ENCODE peak calls at places on chromosomes 3 and 15, in six cellular contexts. L, W, F, M, V and R are unnamed samples.
A peak's percentile ranks its signal among the peaks of the same experiment; 100 is the strongest.

GRCh38 chr15:63048115-63048985 is 5.8 kb downstream of the TPM1 start:
- DNase-seq in L (peak; percentile 97), W (peak; percentile 92), F (peak; percentile 97), M (peak; percentile 93), V (peak; percentile 93), R (peak; percentile 98)

GRCh38 chr3:177835008-177835407 is 637.7 kb upstream of the TBL1XR1 start:
- DNase-seq in L (no peak), W (no peak), F (no peak), M (no peak), V (no peak), R (no peak)

GRCh38 chr15:95277266-95277665 is 1045.9 kb downstream of the MCTP2 start:
- DNase-seq in L (no peak), W (no peak), F (no peak), M (no peak), V (no peak), R (no peak)

GRCh38 chr3:110198717-110199587 is 861.6 kb upstream of the DPPA4 start:
- DNase-seq in L (peak; percentile 75), W (no peak), F (no peak), M (no peak), V (no peak), R (peak; percentile 80)

GRCh38 chr3:125121246-125122010 is 65.6 kb upstream of the HEG1 start:
- DNase-seq in L (no peak), W (no peak), F (no peak), M (no peak), V (no peak), R (no peak)

GRCh38 chr3:132228923-132229322 is 88.3 kb upstream of the ACP3 start:
- DNase-seq in L (no peak), W (no peak), F (no peak), M (no peak), V (no peak), R (no peak)

GRCh38 chr3:13896473-13897154 is 16.7 kb upstream of the WNT7A start:
- DNase-seq in L (peak; percentile 85), W (peak; percentile 59), F (peak; percentile 88), M (peak; percentile 69), V (peak; percentile 63), R (peak; percentile 77)

GRCh38 chr3:79618883-79619282 is 148.9 kb downstream of the ROBO1 start:
- DNase-seq in L (no peak), W (no peak), F (no peak), M (no peak), V (no peak), R (no peak)

GRCh38 chr3:49673131-49673714 is 928 bp upstream of the APEH start:
- DNase-seq in L (no peak), W (peak; percentile 26), F (peak; percentile 30), M (no peak), V (no peak), R (no peak)

GRCh38 chr3:147369671-147370123 is 36.6 kb downstream of the ZIC4 start:
- DNase-seq in L (no peak), W (no peak), F (peak; percentile 74), M (no peak), V (no peak), R (no peak)

GRCh38 chr15:88403461-88403860 is 63.7 kb downstream of the MRPL46 start:
- DNase-seq in L (no peak), W (no peak), F (no peak), M (no peak), V (no peak), R (peak; percentile 42)

GRCh38 chr3:31461441-31461840 is 71.3 kb upstream of the STT3B start:
- DNase-seq in L (no peak), W (no peak), F (no peak), M (no peak), V (no peak), R (no peak)

GRCh38 chr3:167740961-167741587 is 5.6 kb downstream of the SERPINI1 start:
- DNase-seq in L (no peak), W (peak; percentile 47), F (peak; percentile 56), M (no peak), V (no peak), R (no peak)

GRCh38 chr15:97235285-97235985 is 725.1 kb upstream of the ARRDC4 start:
- DNase-seq in L (no peak), W (peak; percentile 68), F (peak; percentile 78), M (no peak), V (peak; percentile 64), R (no peak)

DNA sequence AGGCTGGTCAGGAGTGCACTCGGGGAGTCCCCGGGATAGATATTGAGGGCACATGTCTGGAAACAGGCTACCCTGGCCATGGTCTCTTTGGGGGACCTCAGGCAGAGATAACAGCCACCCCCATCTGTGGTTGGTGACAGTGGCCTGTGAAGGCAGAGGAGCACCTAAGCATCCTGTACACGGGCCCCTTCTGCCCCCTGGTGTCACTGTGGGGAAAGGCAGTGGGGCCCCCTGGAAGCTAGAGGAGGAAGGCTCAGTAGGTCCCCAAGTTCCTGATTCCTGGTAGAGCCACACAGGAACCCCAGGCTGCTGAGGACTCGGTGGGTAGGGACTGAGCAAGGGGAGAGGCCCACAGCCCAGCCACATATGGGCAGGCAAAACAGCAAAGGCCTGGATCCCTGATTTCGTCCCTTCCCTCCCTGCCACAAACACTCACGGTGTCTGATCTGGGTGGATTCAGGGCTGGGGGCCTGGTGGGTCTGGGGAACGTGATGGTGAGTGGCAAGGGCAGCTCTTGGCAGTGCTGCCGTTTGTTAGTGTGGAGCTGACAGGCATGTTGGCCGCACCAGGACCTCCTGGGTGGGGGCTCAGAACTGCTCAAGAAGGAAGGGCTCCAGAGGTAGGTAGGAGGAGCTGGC is 14.1 kb upstream of the CXCR6 start:
- DNase-seq in L (no peak), W (peak; percentile 72), F (peak; percentile 57), M (no peak), V (peak; percentile 41), R (no peak)
- TF ChIP-seq CTCF in L (no peak), W (peak; percentile 44), F (peak; percentile 68), M (no peak), V (peak; percentile 64), R (peak; percentile 66)

DNA sequence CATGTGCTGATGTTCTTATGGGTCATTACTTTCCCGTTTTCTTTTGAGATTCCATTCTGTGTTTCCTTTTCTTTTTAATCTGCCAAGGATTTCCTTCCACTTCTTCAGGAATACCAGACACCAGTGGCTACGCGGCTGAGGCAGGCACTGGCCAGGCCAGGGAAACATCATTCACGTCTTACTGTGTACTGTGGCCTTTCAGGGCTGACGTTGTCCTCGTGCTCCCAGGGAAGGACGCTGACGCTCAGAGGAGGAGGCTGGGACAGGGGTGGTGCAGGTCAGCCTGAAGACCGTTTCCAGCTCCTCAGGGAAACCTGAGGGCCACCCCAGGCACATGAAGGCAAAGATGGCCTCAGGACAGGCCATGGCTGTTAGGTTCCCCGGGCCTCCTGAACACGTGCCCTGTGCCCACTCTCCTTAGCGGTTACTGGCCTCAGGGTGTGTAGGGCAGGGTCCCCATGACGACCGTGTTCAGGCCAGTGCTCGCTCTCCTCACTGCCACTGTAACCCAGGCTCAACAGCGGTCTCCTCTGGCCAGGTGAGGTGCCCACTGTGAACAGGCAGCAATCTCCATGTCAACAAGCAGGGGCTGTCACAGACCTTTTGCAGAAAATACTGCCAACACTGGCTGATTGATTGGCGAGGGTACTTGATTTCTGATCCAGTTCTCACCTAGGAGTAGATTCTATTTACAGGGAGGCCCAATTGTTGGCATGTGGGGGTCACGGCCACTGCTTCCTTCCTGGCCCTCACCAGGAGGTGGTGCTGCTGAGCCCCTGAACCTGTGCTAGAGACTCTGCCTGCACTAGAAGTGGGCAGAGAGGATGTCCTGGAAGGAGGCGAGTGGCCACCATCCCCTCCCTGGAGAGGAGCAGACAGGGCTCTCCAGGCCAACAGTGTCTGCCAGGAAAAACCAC is 169.5 kb downstream of the ATP10A start:
- DNase-seq in L (peak; percentile 76), W (peak; percentile 75), F (peak; percentile 47), M (no peak), V (no peak), R (no peak)
- TF ChIP-seq CTCF in L (no peak), W (peak; percentile 50), F (peak; percentile 70), M (peak; percentile 57), V (peak; percentile 25), R (peak; percentile 75)

GRCh38 chr3:71930056-71930991 is 145.4 kb upstream of the PROK2 start:
- DNase-seq in L (no peak), W (peak; percentile 13), F (peak; percentile 69), M (no peak), V (no peak), R (no peak)
- TF ChIP-seq CTCF in L (no peak), W (peak; percentile 65), F (peak; percentile 67), M (no peak), V (no peak), R (peak; percentile 40)

GRCh38 chr3:120622870-120623718 is 27.0 kb downstream of the NDUFB4 start:
- DNase-seq in L (no peak), W (no peak), F (peak; percentile 52), M (no peak), V (no peak), R (no peak)
- TF ChIP-seq CTCF in L (no peak), W (no peak), F (peak; percentile 49), M (no peak), V (no peak), R (peak; percentile 39)

GRCh38 chr3:181933052-181933618 is 221.4 kb downstream of the SOX2 start:
- DNase-seq in L (no peak), W (no peak), F (no peak), M (no peak), V (no peak), R (no peak)

GRCh38 chr3:181940703-181941102 is 229.0 kb downstream of the SOX2 start:
- DNase-seq in L (no peak), W (no peak), F (no peak), M (no peak), V (no peak), R (no peak)

GRCh38 chr3:181936774-181937173 is 225.0 kb downstream of the SOX2 start:
- DNase-seq in L (no peak), W (no peak), F (no peak), M (no peak), V (no peak), R (no peak)

GRCh38 chr3:181932039-181932438 is 220.3 kb downstream of the SOX2 start:
- DNase-seq in L (no peak), W (no peak), F (no peak), M (no peak), V (no peak), R (no peak)

GRCh38 chr3:181935915-181936314 is 224.2 kb downstream of the SOX2 start:
- DNase-seq in L (no peak), W (no peak), F (no peak), M (no peak), V (no peak), R (no peak)
- TF ChIP-seq CTCF in L (no peak), W (no peak), F (no peak), M (no peak), V (no peak), R (no peak)

DNA sequence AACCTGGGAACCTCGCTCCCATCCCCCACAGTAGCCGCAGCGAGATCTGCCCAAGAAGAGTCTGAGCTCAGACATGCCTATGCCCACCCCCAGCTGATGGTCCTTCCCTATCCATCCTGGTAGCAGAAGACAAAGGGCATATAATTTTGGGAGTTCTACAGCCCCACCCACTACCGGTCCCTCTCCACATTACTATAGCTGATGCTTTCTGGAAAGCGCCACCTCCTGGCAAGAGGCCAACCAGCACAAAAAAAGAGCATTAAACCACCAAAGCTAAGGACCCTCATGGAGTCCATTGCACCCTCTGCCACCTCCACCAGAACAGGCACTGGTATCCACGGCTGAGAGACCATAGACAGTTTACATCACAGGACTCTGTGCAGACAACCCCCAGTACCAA is 168.4 kb downstream of the MEGF11 start:
- DNase-seq in L (no peak), W (peak; percentile 46), F (no peak), M (no peak), V (no peak), R (no peak)
- TF ChIP-seq CTCF in L (no peak), W (peak; percentile 45), F (peak; percentile 47), M (no peak), V (no peak), R (peak; percentile 17)